ENCODE peak calls at places on chromosomes 13 and 19, in four cellular contexts. V is lung; T is stimulated activated CD8-positive, alpha-beta memory T cell treated with anti-CD3 and anti-CD28 coated beads, Interleukin-2, amount 100 ng/mL, for 48 hours; A is NCI-H69. F is an unnamed sample.

GRCh38 chr13:110546389-110546788 is 15.1 kb downstream of the RAB20 start:
- DNase-seq in A (no peak), T (no peak), V (no peak), F (no peak)

GRCh38 chr19:42253245-42254082 is 1.5 kb downstream of the ERF start:
- DNase-seq in V (peak; percentile 55), A (peak; percentile 87), T (no peak), F (peak; percentile 13)

GRCh38 chr19:22532388-22533310 is 101.5 kb upstream of the ZNF492 start:
- DNase-seq in T (no peak), A (no peak), V (peak; percentile 37), F (no peak)

GRCh38 chr13:46149272-46150133 is 32.5 kb downstream of the LCP1 start:
- DNase-seq in A (no peak), T (no peak), V (no peak), F (peak; percentile 76)

GRCh38 chr19:29054886-29055675 is 157.9 kb downstream of the UQCRFS1 start:
- DNase-seq in A (no peak), V (no peak), T (no peak), F (peak; percentile 19)

GRCh38 chr19:50567882-50568281 is 353 bp downstream of the LRRC4B start:
- DNase-seq in A (no peak), T (no peak), V (no peak), F (no peak)

GRCh38 chr13:54433511-54434206 is 1405.0 kb downstream of the OLFM4 start:
- DNase-seq in A (peak; percentile 91), T (no peak), V (no peak), F (no peak)

GRCh38 chr19:13104848-13105646 is 2.4 kb upstream of the LYL1 start:
- DNase-seq in V (no peak), A (no peak), T (no peak), F (no peak)

GRCh38 chr13:71290963-71291937 is 575.8 kb downstream of the DACH1 start:
- DNase-seq in V (no peak), A (peak; percentile 34), T (no peak), F (peak; percentile 59)

GRCh38 chr19:46218160-46218559 is 11.4 kb upstream of the IGFL1 start:
- DNase-seq in V (no peak), A (no peak), T (no peak), F (no peak)

GRCh38 chr19:44530777-44531176 is 1.3 kb upstream of the CEACAM20 start:
- DNase-seq in T (no peak), V (no peak), A (no peak), F (no peak)

F was measured in RCC 7860.